ENCODE peak calls at places on chromosomes 3 and 15, in six cellular contexts. J is epithelial cell of esophagus, W is sigmoid colon, P is GM12865, U is upper lobe of left lung, K is tibial nerve. I is an unnamed sample.

GRCh38 chr15:90451215-90451850 is 63.3 kb downstream of the IQGAP1 start:
- DNase-seq in J (peak; percentile 61), W (no peak), P (no peak), U (no peak), K (no peak), I (peak; percentile 51)

GRCh38 chr3:127595303-127595702 is 2.9 kb upstream of the MCM2 start:
- DNase-seq in J (no peak), W (no peak), P (no peak), U (no peak), K (no peak), I (no peak)

GRCh38 chr3:196968233-196969000 is at the start of gene PIGZ:
- DNase-seq in J (peak; percentile 56), W (no peak), P (peak; percentile 71), U (peak; percentile 37), K (no peak), I (peak; percentile 32)

GRCh38 chr15:77650285-77650684 is 17.6 kb upstream of the LINGO1 start:
- DNase-seq in J (no peak), W (no peak), P (no peak), U (no peak), K (no peak), I (no peak)

GRCh38 chr3:179302111-179302510 is 20.7 kb upstream of the ZNF639 start:
- DNase-seq in J (no peak), W (no peak), P (no peak), U (no peak), K (no peak), I (no peak)

GRCh38 chr3:135159848-135160247 is 364.8 kb downstream of the EPHB1 start:
- DNase-seq in J (no peak), W (no peak), P (no peak), U (no peak), K (no peak), I (no peak)

GRCh38 chr3:128727059-128727458 is 1.1 kb downstream of the RAB7A start:
- DNase-seq in J (no peak), W (no peak), P (no peak), U (no peak), K (no peak), I (no peak)

GRCh38 chr3:62164196-62164595 is 209.2 kb downstream of the FEZF2 start:
- DNase-seq in J (no peak), W (no peak), P (no peak), U (no peak), K (no peak), I (peak; percentile 11)

GRCh38 chr15:55737373-55737772 is 5.6 kb downstream of the PRTG start:
- DNase-seq in J (no peak), W (no peak), P (no peak), U (no peak), K (no peak), I (no peak)

GRCh38 chr15:58472821-58473581 is 41.2 kb downstream of the LIPC start:
- DNase-seq in J (peak; percentile 83), W (no peak), P (peak; percentile 70), U (no peak), K (no peak), I (no peak)

DNA sequence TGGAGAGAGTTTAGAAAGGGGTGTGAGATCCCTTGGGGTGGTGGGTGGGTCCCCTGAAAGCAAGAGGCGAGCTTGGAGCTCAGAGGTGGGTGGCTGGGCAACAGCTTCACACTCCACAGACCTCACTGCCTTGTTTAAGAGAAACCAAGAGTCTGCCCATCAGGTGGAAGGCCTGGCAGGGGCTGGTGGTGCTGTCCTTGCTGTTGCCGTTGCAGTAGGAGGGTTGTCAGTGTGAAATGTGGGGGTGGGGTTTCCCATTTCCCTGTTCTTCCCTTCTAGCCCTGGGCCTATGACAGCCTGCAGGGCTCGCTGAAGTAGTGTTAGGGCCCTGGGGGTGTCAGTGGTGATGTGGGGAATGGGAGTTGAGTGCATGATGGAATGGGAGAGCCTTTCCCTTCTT is 4.1 kb downstream of the PLEKHO2 start:
- DNase-seq in J (no peak), W (peak; percentile 63), P (peak; percentile 41), U (no peak), K (no peak), I (no peak)
- H3K4me3 ChIP-seq in J (no peak overlapping the region), W (no peak overlapping the region), P (peak overlapping the region; percentile 93), U (peak overlapping the region; percentile 93), K (no peak overlapping the region), I (peak overlapping the region; percentile 96)

GRCh38 chr3:19898725-19899124 is 35.3 kb downstream of the EFHB start:
- DNase-seq in J (no peak), W (no peak), P (no peak), U (no peak), K (no peak), I (peak; percentile 21)

GRCh38 chr3:19901918-19902317 is 32.1 kb downstream of the EFHB start:
- DNase-seq in J (peak; percentile 96), W (no peak), P (no peak), U (no peak), K (no peak), I (no peak)

GRCh38 chr3:19903649-19904048 is 30.4 kb downstream of the EFHB start:
- DNase-seq in J (no peak), W (no peak), P (no peak), U (no peak), K (no peak), I (no peak)

GRCh38 chr3:19899264-19899663 is 34.8 kb downstream of the EFHB start:
- DNase-seq in J (no peak), W (no peak), P (no peak), U (no peak), K (no peak), I (no peak)

DNA sequence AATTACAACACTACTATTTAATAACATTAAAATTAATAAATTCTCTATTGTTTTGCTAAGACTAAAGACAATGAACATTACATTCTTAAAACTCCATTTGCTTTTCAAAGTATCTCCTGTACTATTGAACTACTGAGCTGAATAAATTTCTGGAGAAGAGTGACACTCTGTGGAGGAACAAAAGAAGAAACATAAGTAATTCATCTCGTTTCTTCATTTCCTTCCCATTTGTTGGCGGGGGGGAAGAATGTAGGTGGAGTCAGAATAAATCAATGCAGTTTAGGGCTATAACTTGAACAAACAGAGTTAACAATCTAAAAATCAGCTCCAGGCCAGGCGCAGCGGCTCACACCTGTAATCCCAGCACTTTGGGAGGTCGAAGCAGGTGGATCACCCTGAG is 32.7 kb downstream of the EFHB start:
- DNase-seq in J (no peak), W (no peak), P (no peak), U (no peak), K (no peak), I (no peak)
- TF ChIP-seq CTCF in J (no peak), W (no peak), P (no peak), U (no peak), K (no peak), I (no peak)

GRCh38 chr3:10472877-10473440 is 32.4 kb downstream of the ATP2B2 start:
- DNase-seq in J (no peak), W (no peak), P (no peak), U (no peak), K (no peak), I (no peak)

GRCh38 chr3:10470120-10470665 is 35.2 kb downstream of the ATP2B2 start:
- DNase-seq in J (no peak), W (no peak), P (no peak), U (no peak), K (no peak), I (no peak)

GRCh38 chr3:10469406-10470119 is 35.8 kb downstream of the ATP2B2 start:
- DNase-seq in J (no peak), W (no peak), P (no peak), U (no peak), K (no peak), I (no peak)

GRCh38 chr3:10470666-10471336 is 34.6 kb downstream of the ATP2B2 start:
- DNase-seq in J (no peak), W (no peak), P (no peak), U (no peak), K (no peak), I (no peak)

DNA sequence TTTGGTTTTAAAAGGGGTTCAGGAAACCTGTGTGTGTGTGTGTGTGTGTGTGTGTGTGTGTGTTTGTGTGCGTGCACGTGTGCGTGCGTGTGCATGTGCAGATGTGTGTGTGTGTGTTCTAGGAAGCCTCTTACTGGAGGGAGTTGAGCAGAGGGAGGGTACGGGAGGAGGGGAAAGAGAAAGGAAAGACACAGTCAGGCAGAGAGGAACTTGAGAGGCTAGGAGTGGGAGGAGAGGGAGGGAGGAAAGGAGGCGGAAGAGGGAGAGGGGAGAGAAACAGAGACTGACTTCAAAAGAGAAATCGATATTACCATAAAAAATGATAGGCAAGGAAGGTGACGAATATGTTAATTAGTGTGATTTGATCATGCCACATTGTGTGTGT is 34.1 kb downstream of the ATP2B2 start:
- DNase-seq in J (no peak), W (no peak), P (no peak), U (no peak), K (no peak), I (no peak)
- H3K4me3 ChIP-seq in J (no peak overlapping the region), W (no peak overlapping the region), P (no peak overlapping the region), U (no peak overlapping the region), K (no peak overlapping the region), I (no peak overlapping the region)

DNA sequence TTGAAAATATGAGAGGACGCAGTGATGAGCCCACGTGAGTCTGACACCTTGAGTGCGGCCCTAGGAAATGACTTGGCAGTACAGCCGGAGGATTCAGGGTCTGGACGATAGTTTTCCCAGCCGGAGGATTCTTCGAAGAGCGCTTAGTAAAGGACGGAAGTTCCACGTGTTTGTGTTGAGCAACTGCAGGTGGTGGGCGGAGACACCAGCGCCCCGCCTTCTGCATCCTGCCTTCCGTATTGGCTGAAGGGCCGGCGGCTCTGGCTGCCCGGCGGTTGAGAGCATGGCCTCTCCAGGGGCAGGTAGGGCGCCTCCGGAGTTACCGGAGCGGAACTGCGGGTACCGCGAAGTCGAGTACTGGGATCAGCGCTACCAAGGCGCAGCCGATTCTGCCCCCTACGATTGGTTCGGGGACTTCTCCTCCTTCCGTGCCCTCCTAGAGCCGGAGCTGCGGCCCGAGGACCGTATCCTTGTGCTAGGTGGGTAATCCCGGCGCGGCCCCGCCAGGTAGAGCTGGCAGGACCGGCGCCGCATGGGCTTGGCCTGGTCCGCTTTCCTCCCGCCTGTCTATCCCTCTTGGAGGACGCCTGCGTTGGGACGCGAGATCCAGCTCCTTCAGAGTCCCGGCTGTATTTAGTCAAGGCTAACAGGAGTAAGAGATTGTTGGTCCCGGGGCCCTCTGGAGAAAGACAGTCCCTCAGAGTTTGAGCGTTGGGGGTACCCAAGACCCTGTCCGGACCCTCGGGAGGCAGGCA is at the start of gene EEF1AKMT4:
- DNase-seq in J (peak; percentile 99), W (peak; percentile 98), P (peak; percentile 99), U (peak; percentile 98), K (peak; percentile 92), I (peak; percentile 98)
- TF ChIP-seq CTCF in J (peak; percentile 32), W (peak; percentile 38), P (peak; percentile 12), U (peak; percentile 71), K (peak; percentile 25), I (peak; percentile 45)